ENCODE peak calls at places on chromosomes 13 and 19, in four cellular contexts. One of them, this sample, is unnamed.

GRCh38 chr13:47216176-47216822 is 319.4 kb upstream of the HTR2A start:
- DNase-seq in transverse colon: no peak
- DNase-seq in fibroblast of lung: peak
- DNase-seq in CD8-positive, alpha-beta T cell: no peak
- DNase-seq in this sample: no peak

GRCh38 chr13:42011601-42012401 is 36.6 kb upstream of the DGKH start:
- DNase-seq in transverse colon: no peak
- DNase-seq in fibroblast of lung: no peak
- DNase-seq in CD8-positive, alpha-beta T cell: no peak
- DNase-seq in this sample: peak

GRCh38 chr13:99507054-99507453 is 5.8 kb downstream of the TM9SF2 start:
- DNase-seq in fibroblast of lung: no peak
- DNase-seq in transverse colon: no peak
- DNase-seq in CD8-positive, alpha-beta T cell: no peak
- DNase-seq in this sample: no peak

GRCh38 chr13:99287544-99287943 is 19.7 kb downstream of the GPR183 start:
- DNase-seq in CD8-positive, alpha-beta T cell: no peak
- DNase-seq in fibroblast of lung: no peak
- DNase-seq in transverse colon: no peak
- DNase-seq in this sample: no peak

GRCh38 chr13:22893149-22893548 is 287.6 kb upstream of the SGCG start:
- DNase-seq in fibroblast of lung: no peak
- DNase-seq in transverse colon: no peak
- DNase-seq in CD8-positive, alpha-beta T cell: no peak
- DNase-seq in this sample: no peak

GRCh38 chr13:81184556-81185265 is 843.8 kb upstream of the SPRY2 start:
- DNase-seq in CD8-positive, alpha-beta T cell: no peak
- DNase-seq in transverse colon: no peak
- DNase-seq in fibroblast of lung: peak
- DNase-seq in this sample: no peak

GRCh38 chr19:40609561-40610395 is 8.6 kb downstream of the LTBP4 start:
- DNase-seq in transverse colon: peak
- DNase-seq in CD8-positive, alpha-beta T cell: peak
- DNase-seq in fibroblast of lung: peak
- DNase-seq in this sample: peak

GRCh38 chr19:36152061-36152885 is at the start of gene COX7A1:
- DNase-seq in fibroblast of lung: no peak
- DNase-seq in CD8-positive, alpha-beta T cell: no peak
- DNase-seq in transverse colon: peak
- DNase-seq in this sample: no peak

GRCh38 chr19:6392219-6393073 is 518 bp downstream of the GTF2F1 start:
- DNase-seq in fibroblast of lung: no peak
- DNase-seq in transverse colon: no peak
- DNase-seq in CD8-positive, alpha-beta T cell: no peak
- DNase-seq in this sample: no peak

GRCh38 chr13:83753912-83754624 is 128.2 kb downstream of the SLITRK1 start:
- DNase-seq in transverse colon: no peak
- DNase-seq in fibroblast of lung: peak
- DNase-seq in CD8-positive, alpha-beta T cell: no peak
- DNase-seq in this sample: no peak

GRCh38 chr19:38734426-38735256 is 9.6 kb downstream of the CAPN12 start:
- DNase-seq in fibroblast of lung: peak
- DNase-seq in CD8-positive, alpha-beta T cell: peak
- DNase-seq in transverse colon: peak
- DNase-seq in this sample: peak

GRCh38 chr13:71799320-71799719 is 67.7 kb downstream of the DACH1 start:
- DNase-seq in CD8-positive, alpha-beta T cell: no peak
- DNase-seq in transverse colon: no peak
- DNase-seq in fibroblast of lung: no peak
- DNase-seq in this sample: no peak

GRCh38 chr13:67369895-67370660 is 139.9 kb upstream of the PCDH9 start:
- DNase-seq in transverse colon: no peak
- DNase-seq in CD8-positive, alpha-beta T cell: no peak
- DNase-seq in fibroblast of lung: peak
- DNase-seq in this sample: no peak

GRCh38 chr13:101343128-101343787 is 73.0 kb downstream of the NALCN start:
- DNase-seq in fibroblast of lung: peak
- DNase-seq in transverse colon: no peak
- DNase-seq in CD8-positive, alpha-beta T cell: no peak
- DNase-seq in this sample: no peak

GRCh38 chr19:48553676-48554384 is 1.9 kb downstream of the SULT2B1 start:
- DNase-seq in transverse colon: peak
- DNase-seq in fibroblast of lung: peak
- DNase-seq in CD8-positive, alpha-beta T cell: no peak
- DNase-seq in this sample: peak

GRCh38 chr13:19713186-19713965 is 69.4 kb downstream of the PSPC1 start:
- DNase-seq in fibroblast of lung: peak
- DNase-seq in CD8-positive, alpha-beta T cell: no peak
- DNase-seq in transverse colon: no peak
- DNase-seq in this sample: no peak

GRCh38 chr13:54787754-54788153 is 1759.1 kb downstream of the OLFM4 start:
- DNase-seq in fibroblast of lung: no peak
- DNase-seq in CD8-positive, alpha-beta T cell: no peak
- DNase-seq in transverse colon: no peak
- DNase-seq in this sample: no peak

GRCh38 chr19:23817519-23817918 is 58.8 kb upstream of the ZNF681 start:
- DNase-seq in fibroblast of lung: peak
- DNase-seq in CD8-positive, alpha-beta T cell: peak
- DNase-seq in transverse colon: peak
- DNase-seq in this sample: no peak

GRCh38 chr13:30154531-30154930 is 152.8 kb downstream of the KATNAL1 start:
- DNase-seq in transverse colon: no peak
- DNase-seq in fibroblast of lung: no peak
- DNase-seq in CD8-positive, alpha-beta T cell: no peak
- DNase-seq in this sample: no peak

GRCh38 chr13:25846227-25846984 is 205.4 kb downstream of the SHISA2 start:
- DNase-seq in transverse colon: no peak
- DNase-seq in fibroblast of lung: peak
- DNase-seq in CD8-positive, alpha-beta T cell: no peak
- DNase-seq in this sample: no peak

GRCh38 chr13:49262634-49263033 is 14.9 kb downstream of the CDADC1 start:
- DNase-seq in transverse colon: no peak
- DNase-seq in CD8-positive, alpha-beta T cell: no peak
- DNase-seq in fibroblast of lung: no peak
- DNase-seq in this sample: no peak

GRCh38 chr19:48509467-48510194 is 2.0 kb downstream of the LMTK3 start:
- DNase-seq in fibroblast of lung: no peak
- DNase-seq in CD8-positive, alpha-beta T cell: no peak
- DNase-seq in transverse colon: no peak
- DNase-seq in this sample: no peak

GRCh38 chr19:7505682-7506384 is 10.1 kb upstream of the ZNF358 start:
- DNase-seq in CD8-positive, alpha-beta T cell: no peak
- DNase-seq in transverse colon: peak
- DNase-seq in fibroblast of lung: no peak
- DNase-seq in this sample: peak

GRCh38 chr13:22095794-22096193 is 424.9 kb downstream of the FGF9 start:
- DNase-seq in fibroblast of lung: no peak
- DNase-seq in transverse colon: no peak
- DNase-seq in CD8-positive, alpha-beta T cell: no peak
- DNase-seq in this sample: no peak

GRCh38 chr13:98303858-98304257 is 126.8 kb upstream of the RNF113B start:
- DNase-seq in CD8-positive, alpha-beta T cell: no peak
- DNase-seq in transverse colon: no peak
- DNase-seq in fibroblast of lung: no peak
- DNase-seq in this sample: no peak

GRCh38 chr19:19493841-19494546 is 21.4 kb downstream of the TSSK6 start:
- DNase-seq in fibroblast of lung: no peak
- DNase-seq in transverse colon: no peak
- DNase-seq in CD8-positive, alpha-beta T cell: no peak
- DNase-seq in this sample: no peak

DNA sequence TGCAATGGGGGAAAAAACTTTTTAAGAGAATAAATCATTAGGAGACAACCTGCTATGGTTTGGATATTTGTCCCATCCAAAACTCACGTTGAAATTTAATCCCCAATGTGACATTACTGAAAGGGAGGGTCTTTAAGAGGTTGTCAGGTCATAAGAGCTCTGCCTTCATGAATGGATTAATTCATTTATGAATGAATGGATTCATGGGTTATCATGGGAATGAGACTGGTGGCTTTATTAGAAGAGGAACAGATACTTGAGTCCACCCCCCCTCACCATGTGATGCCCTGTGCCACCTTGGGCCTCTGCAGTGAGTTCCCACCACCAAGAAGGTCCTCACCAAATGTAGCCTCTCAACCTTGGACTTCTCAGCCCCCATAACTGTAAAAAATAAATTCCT is 37.0 kb upstream of the DCT start:
- DNase-seq in CD8-positive, alpha-beta T cell: no peak
- DNase-seq in transverse colon: no peak
- DNase-seq in fibroblast of lung: no peak
- DNase-seq in this sample: no peak
- TF ChIP-seq CTCF in CD8-positive, alpha-beta T cell: no peak
- TF ChIP-seq CTCF in transverse colon: no peak
- TF ChIP-seq CTCF in fibroblast of lung: no peak
- TF ChIP-seq CTCF in this sample: no peak

GRCh38 chr19:9943744-9944143 is 7.4 kb upstream of the OLFM2 start:
- DNase-seq in fibroblast of lung: no peak
- DNase-seq in transverse colon: no peak
- DNase-seq in CD8-positive, alpha-beta T cell: no peak
- DNase-seq in this sample: no peak

GRCh38 chr19:9947441-9947840 is 11.1 kb upstream of the OLFM2 start:
- DNase-seq in transverse colon: no peak
- DNase-seq in fibroblast of lung: no peak
- DNase-seq in CD8-positive, alpha-beta T cell: no peak
- DNase-seq in this sample: no peak

GRCh38 chr19:9941236-9941635 is 4.9 kb upstream of the OLFM2 start:
- DNase-seq in CD8-positive, alpha-beta T cell: no peak
- DNase-seq in transverse colon: no peak
- DNase-seq in fibroblast of lung: peak
- DNase-seq in this sample: no peak

GRCh38 chr19:9941646-9942045 is 5.3 kb upstream of the OLFM2 start:
- DNase-seq in CD8-positive, alpha-beta T cell: no peak
- DNase-seq in fibroblast of lung: no peak
- DNase-seq in transverse colon: no peak
- DNase-seq in this sample: no peak

DNA sequence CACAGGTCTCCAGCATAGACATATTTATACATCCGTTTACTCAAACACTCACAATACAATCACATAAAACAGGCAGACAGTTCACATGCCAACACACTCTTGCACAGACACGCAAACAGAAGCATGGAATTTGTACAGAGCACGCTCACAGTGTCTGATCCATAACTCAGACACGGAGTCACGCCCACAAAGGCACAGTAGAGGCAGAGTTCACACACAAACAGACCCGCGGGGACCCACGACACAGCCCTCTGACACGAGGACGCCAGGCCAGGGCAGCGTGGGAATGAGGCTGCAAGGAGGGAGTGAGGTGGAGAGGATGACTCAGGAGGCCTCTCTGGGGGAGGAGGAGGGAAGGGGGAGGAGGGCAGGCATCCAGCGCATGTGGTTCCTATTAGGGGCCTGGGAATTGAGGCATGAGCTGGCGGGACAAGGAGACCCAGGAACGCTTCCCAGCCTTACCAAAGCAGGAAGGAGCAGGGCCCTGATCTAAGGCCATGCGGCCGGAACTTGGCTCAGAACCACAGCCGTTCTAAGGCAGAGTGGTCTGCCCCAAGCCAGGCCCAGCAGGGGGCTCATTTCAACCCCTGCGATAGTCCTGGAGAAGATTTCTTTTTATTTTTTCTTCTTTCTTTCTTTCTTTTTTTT is 9.1 kb upstream of the OLFM2 start:
- DNase-seq in transverse colon: peak
- DNase-seq in CD8-positive, alpha-beta T cell: no peak
- DNase-seq in fibroblast of lung: peak
- DNase-seq in this sample: no peak
- TF ChIP-seq CTCF in transverse colon: no peak
- TF ChIP-seq CTCF in CD8-positive, alpha-beta T cell: no peak
- TF ChIP-seq CTCF in fibroblast of lung: peak
- TF ChIP-seq CTCF in this sample: no peak

DNA sequence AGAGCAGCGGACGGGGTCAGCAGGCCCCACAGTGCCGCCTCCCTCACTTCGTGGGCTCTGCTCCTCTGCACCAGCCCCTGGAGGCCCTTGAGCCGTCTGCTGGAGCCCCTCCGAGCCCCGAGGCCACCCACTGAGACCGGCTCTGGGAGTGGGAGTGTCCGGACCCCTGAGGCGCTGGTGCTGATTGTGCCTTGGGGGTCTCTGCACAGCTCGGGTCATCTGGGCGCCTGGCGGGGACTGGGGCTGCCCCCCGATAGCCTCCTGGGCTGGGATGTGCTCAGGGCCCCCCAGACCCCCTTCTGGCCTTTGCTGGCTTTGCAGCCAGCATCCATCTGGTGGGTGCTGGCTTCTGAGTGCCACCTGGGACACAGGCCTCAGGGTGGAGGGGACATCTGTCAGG is 15.4 kb downstream of the CBARP start:
- DNase-seq in transverse colon: no peak
- DNase-seq in CD8-positive, alpha-beta T cell: no peak
- DNase-seq in fibroblast of lung: no peak
- DNase-seq in this sample: no peak
- TF ChIP-seq CTCF in transverse colon: no peak
- TF ChIP-seq CTCF in CD8-positive, alpha-beta T cell: no peak
- TF ChIP-seq CTCF in fibroblast of lung: no peak
- TF ChIP-seq CTCF in this sample: no peak

DNA sequence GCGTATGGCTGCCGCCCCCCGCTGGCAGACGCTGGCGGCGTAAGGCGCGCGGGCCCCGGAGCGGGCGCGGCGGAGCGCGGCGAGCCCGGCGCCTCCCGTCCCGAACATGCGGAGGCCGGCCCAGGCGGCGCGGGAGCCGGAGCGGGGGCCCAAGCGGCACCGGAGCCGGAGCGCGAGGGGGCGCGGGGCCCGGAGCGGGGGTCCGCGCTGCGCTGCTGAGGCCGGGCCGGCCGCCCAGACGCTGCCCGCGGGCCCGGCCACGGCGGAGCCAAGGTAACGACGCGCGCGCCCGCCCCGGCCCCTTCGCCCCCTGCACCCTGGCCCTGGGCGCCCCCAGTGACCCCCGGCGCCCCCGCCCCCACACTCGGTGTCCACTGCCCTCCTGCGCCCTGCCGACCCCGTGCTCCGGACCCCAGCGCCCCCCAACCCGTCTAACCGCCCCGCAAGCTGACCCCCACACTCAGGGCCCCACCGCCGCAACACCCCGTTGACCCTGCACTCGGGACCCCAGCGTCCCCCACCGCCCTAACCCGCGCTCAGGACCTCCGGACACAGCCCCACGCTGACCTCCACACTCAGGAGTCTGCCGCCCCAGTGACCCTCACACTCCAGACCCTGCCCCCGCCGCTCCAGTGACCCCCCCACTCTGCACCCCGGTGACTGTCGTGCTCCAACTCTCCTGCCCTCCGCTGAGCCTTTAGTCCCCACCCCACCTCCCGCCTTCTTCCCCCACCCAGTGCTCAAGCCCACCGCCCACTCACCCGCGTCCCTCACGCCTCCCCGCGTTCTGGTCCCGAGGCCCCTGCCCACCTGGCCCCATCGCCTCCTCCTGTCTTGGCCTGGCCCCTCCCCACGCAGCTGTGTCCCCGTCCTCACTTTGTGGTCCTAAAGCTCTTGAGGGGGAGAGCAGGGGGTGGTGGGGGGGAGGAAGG is at the start of gene CSNK1G2:
- DNase-seq in transverse colon: peak
- DNase-seq in CD8-positive, alpha-beta T cell: no peak
- DNase-seq in fibroblast of lung: no peak
- DNase-seq in this sample: no peak
- TF ChIP-seq CTCF in transverse colon: no peak
- TF ChIP-seq CTCF in CD8-positive, alpha-beta T cell: no peak
- TF ChIP-seq CTCF in fibroblast of lung: no peak
- TF ChIP-seq CTCF in this sample: no peak